ENCODE peak calls at places on chromosomes 2 and 18, in seven cellular contexts. G, S, T, W, K, D and C are unnamed samples.

GRCh38 chr2:17242813-17243485 is 275.3 kb downstream of the RAD51AP2 start:
- DNase-seq in G (no peak), S (no peak), T (no peak), W (no peak), K (no peak), D (no peak), C (no peak)

GRCh38 chr2:221103930-221104329 is 468.2 kb downstream of the EPHA4 start:
- DNase-seq in G (no peak), S (no peak), T (no peak), W (peak; percentile 14), K (no peak), D (peak; percentile 38), C (no peak)

GRCh38 chr18:45617284-45617683 is 2.0 kb downstream of the SLC14A2 start:
- DNase-seq in G (no peak), S (no peak), T (no peak), W (peak; percentile 90), K (peak; percentile 60), D (peak; percentile 97), C (peak; percentile 89)

GRCh38 chr18:24009651-24010333 is 4.8 kb upstream of the TTC39C start:
- DNase-seq in G (no peak), S (no peak), T (no peak), W (no peak), K (no peak), D (no peak), C (peak; percentile 57)

GRCh38 chr18:78900938-78901909 is 78.4 kb upstream of the SALL3 start:
- DNase-seq in G (no peak), S (no peak), T (no peak), W (no peak), K (no peak), D (no peak), C (no peak)

GRCh38 chr2:101501443-101501842 is 26.5 kb upstream of the RFX8 start:
- DNase-seq in G (no peak), S (no peak), T (no peak), W (peak; percentile 70), K (no peak), D (peak; percentile 39), C (peak; percentile 50)

GRCh38 chr2:206642075-206643025 is at the start of gene FAM237A:
- DNase-seq in G (peak; percentile 78), S (peak; percentile 89), T (peak; percentile 94), W (peak; percentile 53), K (peak; percentile 9), D (peak; percentile 74), C (peak; percentile 44)

GRCh38 chr2:160505236-160505635 is 11.6 kb upstream of the RBMS1 start:
- DNase-seq in G (no peak), S (no peak), T (no peak), W (no peak), K (no peak), D (peak; percentile 14), C (no peak)

GRCh38 chr2:186256540-186256939 is 229.5 kb upstream of the ZC3H15 start:
- DNase-seq in G (no peak), S (peak; percentile 42), T (peak; percentile 66), W (peak; percentile 39), K (no peak), D (peak; percentile 56), C (peak; percentile 43)

GRCh38 chr2:219513787-219514186 is 495 bp upstream of the ASIC4 start:
- DNase-seq in G (no peak), S (no peak), T (no peak), W (no peak), K (no peak), D (no peak), C (no peak)

GRCh38 chr2:219515874-219516629 is 1.8 kb downstream of the ASIC4 start:
- DNase-seq in G (no peak), S (no peak), T (no peak), W (no peak), K (no peak), D (no peak), C (no peak)

GRCh38 chr2:219514836-219515235 is 554 bp downstream of the ASIC4 start:
- DNase-seq in G (no peak), S (no peak), T (no peak), W (no peak), K (no peak), D (no peak), C (no peak)

GRCh38 chr2:219512524-219513216 is 1.6 kb upstream of the ASIC4 start:
- DNase-seq in G (no peak), S (peak; percentile 85), T (peak; percentile 46), W (no peak), K (no peak), D (no peak), C (no peak)

GRCh38 chr2:219514196-219514761 is at the start of gene ASIC4:
- DNase-seq in G (no peak), S (peak; percentile 67), T (peak; percentile 50), W (no peak), K (no peak), D (no peak), C (no peak)
- TF ChIP-seq EZH2 in G (no peak), S (no peak), T (peak; percentile 2), W (peak; percentile 91), K (no peak), D (no peak), C (no peak)

DNA sequence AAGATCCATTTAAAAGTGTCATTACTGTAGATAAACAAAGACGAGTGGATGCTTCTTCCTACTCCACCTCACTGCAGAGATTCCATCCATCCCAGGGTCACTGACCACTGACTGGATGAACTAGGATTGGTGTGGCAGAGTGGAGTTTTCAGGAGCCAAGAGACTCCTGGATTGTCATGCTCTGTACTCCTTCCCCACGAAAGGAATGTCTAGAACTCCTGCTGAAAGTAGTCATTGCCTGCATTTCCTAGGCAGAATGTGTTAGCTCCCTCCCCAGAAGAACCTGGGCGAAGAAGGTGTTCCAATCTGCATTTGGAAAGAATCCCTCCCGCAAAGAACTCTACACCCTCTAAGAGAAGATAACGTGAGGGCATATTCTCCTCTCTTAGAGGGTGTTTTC is 6.3 kb downstream of the PAX8 start:
- DNase-seq in G (no peak), S (no peak), T (peak; percentile 18), W (no peak), K (no peak), D (no peak), C (no peak)
- H3K4me2 ChIP-seq in G (peak overlapping the region; percentile 52), S (peak overlapping the region; percentile 44), T (peak overlapping the region; percentile 69), W (no peak overlapping the region), K (no peak overlapping the region), D (no peak overlapping the region), C (no peak overlapping the region)

GRCh38 chr2:46160326-46160725 is 136.9 kb upstream of the EPAS1 start:
- DNase-seq in G (no peak), S (no peak), T (no peak), W (no peak), K (no peak), D (no peak), C (no peak)
- TF ChIP-seq EZH2 in G (no peak), S (no peak), T (no peak), W (no peak), K (no peak), D (no peak), C (no peak)

DNA sequence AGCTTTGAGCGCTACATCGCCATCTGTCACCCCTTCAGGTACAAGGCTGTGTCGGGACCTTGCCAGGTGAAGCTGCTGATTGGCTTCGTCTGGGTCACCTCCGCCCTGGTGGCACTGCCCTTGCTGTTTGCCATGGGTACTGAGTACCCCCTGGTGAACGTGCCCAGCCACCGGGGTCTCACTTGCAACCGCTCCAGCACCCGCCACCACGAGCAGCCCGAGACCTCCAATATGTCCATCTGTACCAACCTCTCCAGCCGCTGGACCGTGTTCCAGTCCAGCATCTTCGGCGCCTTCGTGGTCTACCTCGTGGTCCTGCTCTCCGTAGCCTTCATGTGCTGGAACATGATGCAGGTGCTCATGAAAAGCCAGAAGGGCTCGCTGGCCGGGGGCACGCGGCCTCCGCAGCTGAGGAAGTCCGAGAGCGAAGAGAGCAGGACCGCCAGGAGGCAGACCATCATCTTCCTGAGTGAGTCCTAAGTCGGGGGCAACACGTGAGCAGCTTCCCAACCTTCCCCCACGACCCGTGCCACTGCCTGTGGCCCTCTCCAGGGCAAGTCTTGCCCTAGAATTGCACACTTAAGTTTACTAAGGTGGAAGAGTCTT is 928 bp downstream of the GPR39 start:
- DNase-seq in G (no peak), S (no peak), T (no peak), W (no peak), K (no peak), D (no peak), C (no peak)
- H3K4me2 ChIP-seq in G (no peak overlapping the region), S (no peak overlapping the region), T (no peak overlapping the region), W (no peak overlapping the region), K (peak overlapping the region; percentile 90), D (no peak overlapping the region), C (peak overlapping the region; percentile 73)

GRCh38 chr2:85754313-85755095 is 713 bp downstream of the ATOH8 start:
- DNase-seq in G (peak; percentile 80), S (peak; percentile 86), T (peak; percentile 79), W (peak; percentile 63), K (no peak), D (peak; percentile 83), C (peak; percentile 25)
- TF ChIP-seq EZH2 in G (peak; percentile 75), S (peak; percentile 18), T (no peak), W (no peak), K (peak; percentile 18), D (no peak), C (no peak)

DNA sequence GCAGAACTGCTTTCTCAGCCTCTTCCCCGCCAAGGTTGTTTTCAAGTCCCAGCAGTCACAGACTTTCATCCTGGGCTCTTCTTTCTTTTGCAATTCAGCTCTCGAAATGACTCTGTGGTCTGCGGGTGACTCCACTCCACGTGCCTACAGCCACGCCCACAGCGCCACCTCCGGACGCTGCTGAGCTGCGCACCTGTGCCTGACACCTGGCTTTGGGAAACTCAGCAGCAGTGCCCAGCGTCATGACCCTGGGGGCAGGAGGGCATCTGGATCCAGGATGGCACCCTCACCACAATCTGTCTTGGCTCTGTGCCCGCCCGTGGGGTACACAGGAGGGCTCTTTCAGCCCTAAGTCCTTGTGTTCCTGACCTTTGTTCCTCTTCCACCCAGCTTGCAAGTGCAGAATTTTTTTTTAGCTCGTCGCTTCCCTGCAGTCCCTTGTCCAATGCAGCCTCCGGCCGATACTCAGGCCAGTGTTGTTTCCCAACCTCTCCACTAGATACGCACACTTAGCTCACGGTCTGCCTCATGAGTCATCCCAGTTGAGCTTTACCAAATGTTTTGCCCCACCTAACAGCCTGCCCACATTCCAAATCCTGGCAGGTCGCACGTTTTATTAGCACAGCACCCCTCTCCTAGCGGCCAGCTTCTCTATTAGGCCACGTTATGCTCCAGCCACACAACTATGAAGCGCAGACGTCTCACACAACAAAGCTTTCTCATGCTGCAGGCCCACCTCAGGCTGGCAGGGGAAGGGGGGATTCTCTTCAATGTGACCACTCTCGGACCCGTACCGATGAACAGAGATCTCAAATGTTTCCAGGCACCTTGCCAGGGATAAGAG is 6.5 kb upstream of the CAPN10 start:
- DNase-seq in G (peak; percentile 74), S (peak; percentile 52), T (peak; percentile 76), W (peak; percentile 84), K (no peak), D (peak; percentile 97), C (peak; percentile 87)
- H3K4me2 ChIP-seq in G (no peak overlapping the region), S (no peak overlapping the region), T (no peak overlapping the region), W (no peak overlapping the region), K (peak overlapping the region; percentile 45), D (peak overlapping the region; percentile 45), C (peak overlapping the region; percentile 72)

GRCh38 chr2:74572178-74572925 is 17.8 kb downstream of the DOK1 start:
- DNase-seq in G (no peak), S (no peak), T (peak; percentile 27), W (no peak), K (no peak), D (no peak), C (no peak)
- TF ChIP-seq EZH2 in G (no peak), S (no peak), T (no peak), W (no peak), K (no peak), D (no peak), C (no peak)

GRCh38 chr18:48961547-48961946 is 10.8 kb upstream of the SMAD7 start:
- DNase-seq in G (no peak), S (no peak), T (no peak), W (peak; percentile 86), K (no peak), D (no peak), C (no peak)
- H3K4me2 ChIP-seq in G (no peak overlapping the region), S (no peak overlapping the region), T (no peak overlapping the region), W (peak overlapping the region; percentile 18), K (no peak overlapping the region), D (no peak overlapping the region), C (peak overlapping the region; percentile 41)